ENCODE peak calls at places on chromosomes 13 and 19, in four cellular contexts. H is GM12878, C is K562, Q is SK-N-SH. T is an unnamed sample.

GRCh38 chr19:16575861-16576689 is 3.9 kb upstream of the SLC35E1 start:
- DNase-seq in Q (no peak), C (no peak), H (no peak), T (no peak)

GRCh38 chr13:99265162-99265822 is 7.1 kb upstream of the GPR18 start:
- DNase-seq in H (no peak), C (no peak), Q (no peak), T (no peak)

GRCh38 chr13:30204564-30204963 is 102.8 kb downstream of the KATNAL1 start:
- DNase-seq in Q (no peak), H (no peak), C (no peak), T (no peak)

GRCh38 chr13:66036024-66036614 is 1194.0 kb downstream of the PCDH9 start:
- DNase-seq in Q (no peak), H (no peak), C (no peak), T (no peak)

GRCh38 chr19:38513762-38514167 is 80.3 kb downstream of the RYR1 start:
- DNase-seq in C (no peak), Q (no peak), H (no peak), T (no peak)

GRCh38 chr13:22498006-22498405 is 682.8 kb upstream of the SGCG start:
- DNase-seq in H (no peak), C (no peak), Q (no peak), T (no peak)

GRCh38 chr19:15400521-15401396 is 18.0 kb downstream of the AKAP8L start:
- DNase-seq in H (no peak), Q (no peak), C (no peak), T (no peak)

GRCh38 chr19:3500429-3501101 is at the start of gene DOHH:
- DNase-seq in Q (peak; percentile 96), H (peak; percentile 97), C (peak; percentile 95), T (peak; percentile 94)

GRCh38 chr19:41998246-41999020 is 4.4 kb upstream of the ATP1A3 start:
- DNase-seq in H (no peak), Q (peak; percentile 89), C (peak; percentile 77), T (peak; percentile 17)

GRCh38 chr13:29575098-29575497 is 20.4 kb downstream of the SLC7A1 start:
- DNase-seq in Q (no peak), H (no peak), C (no peak), T (no peak)

GRCh38 chr19:53868091-53868891 is 608 bp downstream of the MYADM start:
- DNase-seq in Q (peak; percentile 67), C (peak; percentile 59), H (no peak), T (peak; percentile 47)

GRCh38 chr13:39810091-39810877 is 154.8 kb downstream of the COG6 start:
- DNase-seq in H (no peak), C (no peak), Q (no peak), T (no peak)
- TF ChIP-seq MXI1 in H (no peak), C (no peak), Q (no peak), T (no peak)

GRCh38 chr13:46799139-46799538 is 2.2 kb upstream of the ESD start:
- DNase-seq in Q (no peak), H (no peak), C (no peak), T (peak; percentile 12)

GRCh38 chr13:46796515-46797467 is at the start of gene ESD:
- DNase-seq in C (peak; percentile 91), H (peak; percentile 61), Q (peak; percentile 94), T (peak; percentile 90)

GRCh38 chr13:46795321-46795720 is 1.6 kb downstream of the ESD start:
- DNase-seq in C (no peak), H (no peak), Q (no peak), T (no peak)

GRCh38 chr13:46797468-46798237 is 692 bp upstream of the ESD start:
- DNase-seq in H (no peak), Q (no peak), C (no peak), T (peak; percentile 36)

DNA sequence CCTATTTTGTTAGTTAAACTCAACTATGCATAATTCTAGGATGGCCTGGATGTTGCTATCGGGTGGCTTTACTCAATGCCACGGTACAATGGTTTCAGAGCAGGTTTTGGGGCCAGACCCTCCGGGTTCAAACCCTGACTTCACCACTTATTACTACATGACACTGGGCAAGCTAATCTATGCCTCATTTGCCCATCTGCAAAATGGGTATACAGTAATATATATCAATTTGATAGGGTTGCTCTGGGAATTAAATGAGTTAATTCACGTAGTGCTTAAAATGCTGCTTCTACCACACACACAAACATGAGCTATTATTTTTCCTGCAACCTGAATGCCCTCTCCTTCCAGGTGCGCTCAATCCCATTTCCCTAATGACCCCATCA is 839 bp downstream of the ESD start:
- DNase-seq in Q (no peak), H (no peak), C (no peak), T (no peak)
- H3K9ac ChIP-seq in Q (peak overlapping the region; percentile 92), H (peak overlapping the region; percentile 95), C (peak overlapping the region; percentile 99), T (peak overlapping the region; percentile 92)

DNA sequence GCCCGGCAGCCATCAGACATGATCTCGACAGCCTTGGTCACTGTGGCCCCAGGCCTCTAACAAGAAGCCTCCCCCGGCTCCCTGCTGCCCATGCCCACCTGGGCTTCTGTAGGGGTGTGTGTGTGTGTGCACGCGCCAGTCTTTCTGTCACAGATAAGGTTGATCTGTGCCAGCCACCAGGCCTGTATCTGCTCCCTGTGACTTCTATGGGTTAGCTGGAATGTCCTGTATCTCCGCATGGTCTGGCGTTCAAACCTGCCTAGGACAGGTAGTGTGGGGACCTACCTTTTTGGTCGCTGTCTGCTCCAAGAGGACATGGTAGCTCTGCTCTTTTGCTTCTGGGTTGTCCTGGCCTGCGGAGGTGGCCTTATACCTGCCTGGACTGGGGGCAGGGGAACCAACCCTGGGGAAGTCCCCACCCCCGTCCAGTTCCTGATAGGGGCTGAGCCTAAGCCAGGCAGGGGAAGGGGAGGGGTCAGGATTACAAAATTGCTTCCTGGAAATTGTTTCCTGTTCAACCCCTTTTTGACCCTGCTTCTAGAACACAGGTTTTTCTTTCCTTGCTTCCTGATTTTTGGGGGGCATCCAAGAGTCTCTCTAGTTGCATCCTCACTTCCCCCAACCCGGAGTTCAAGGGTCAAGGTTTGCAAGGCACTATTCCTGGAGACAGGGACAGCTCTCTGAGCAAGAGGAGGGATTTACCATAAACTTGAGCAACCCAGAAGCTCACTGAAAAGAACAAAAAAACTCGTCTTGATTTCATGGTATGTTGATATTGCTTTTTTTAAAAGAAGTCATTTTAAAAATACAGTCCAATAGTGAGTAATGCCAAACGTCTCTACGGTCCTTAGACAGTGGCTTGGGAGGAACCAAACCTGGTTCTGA is at the start of gene LRG1:
- DNase-seq in Q (no peak), C (peak; percentile 88), H (peak; percentile 30), T (peak; percentile 86)
- TF ChIP-seq EP300 in Q (no peak), C (peak; percentile 64), H (no peak), T (peak; percentile 64)

DNA sequence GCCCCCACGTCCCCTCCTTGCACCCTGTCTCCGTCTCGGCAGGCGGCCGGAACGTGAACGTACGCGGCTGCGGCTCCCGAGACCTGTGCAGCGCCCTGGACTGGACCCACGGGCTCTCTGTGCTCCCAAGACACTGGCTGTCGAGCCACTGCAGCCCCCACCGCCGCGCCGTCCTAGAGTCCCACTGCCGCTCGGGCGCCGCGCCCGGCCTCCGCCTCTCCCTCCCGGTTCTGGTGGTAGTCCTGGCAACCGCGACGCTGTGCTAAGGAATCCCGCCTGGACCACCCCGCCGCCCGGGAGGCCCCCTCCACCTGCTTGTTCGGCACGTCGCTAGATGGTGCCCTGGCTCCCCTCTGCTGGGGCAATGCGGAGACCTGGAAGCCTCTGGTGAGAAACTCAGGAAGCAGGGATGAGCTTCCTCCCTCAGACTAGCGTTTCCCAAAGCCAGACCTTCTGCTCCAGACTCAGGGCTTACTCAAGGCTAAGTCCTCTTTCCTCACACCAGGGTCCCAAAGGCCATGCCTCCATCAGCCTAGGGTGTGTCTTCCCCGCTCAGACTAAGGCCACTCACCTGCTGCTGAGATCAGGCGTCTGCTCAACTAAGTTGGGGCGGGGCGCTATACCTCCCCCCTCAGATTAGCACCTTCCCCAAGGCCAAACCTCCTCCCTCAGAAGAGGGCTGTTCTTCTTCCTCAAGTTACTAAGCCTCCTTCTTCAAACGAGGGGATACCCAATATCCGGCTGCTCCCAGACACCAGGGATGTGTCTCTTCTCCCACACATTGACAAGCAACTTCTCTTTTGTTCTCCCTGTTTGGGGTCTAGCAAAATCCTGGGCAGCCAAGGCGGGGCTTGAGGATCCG is 16.1 kb upstream of the IRGC start:
- DNase-seq in Q (peak; percentile 63), H (no peak), C (no peak), T (no peak)
- TF ChIP-seq MXI1 in Q (no peak), H (no peak), C (no peak), T (no peak)

GRCh38 chr19:55175117-55175867 is 4.8 kb downstream of the SYT5 start:
- DNase-seq in Q (no peak), C (peak; percentile 94), H (no peak), T (no peak)

GRCh38 chr19:55176116-55176515 is 4.0 kb downstream of the SYT5 start:
- DNase-seq in H (no peak), Q (no peak), C (no peak), T (no peak)

GRCh38 chr19:55178781-55179569 is 1.1 kb downstream of the SYT5 start:
- DNase-seq in H (peak; percentile 40), Q (peak; percentile 97), C (peak; percentile 81), T (peak; percentile 34)

GRCh38 chr19:55181740-55182139 is 1.7 kb upstream of the SYT5 start:
- DNase-seq in C (no peak), H (no peak), Q (no peak), T (no peak)

DNA sequence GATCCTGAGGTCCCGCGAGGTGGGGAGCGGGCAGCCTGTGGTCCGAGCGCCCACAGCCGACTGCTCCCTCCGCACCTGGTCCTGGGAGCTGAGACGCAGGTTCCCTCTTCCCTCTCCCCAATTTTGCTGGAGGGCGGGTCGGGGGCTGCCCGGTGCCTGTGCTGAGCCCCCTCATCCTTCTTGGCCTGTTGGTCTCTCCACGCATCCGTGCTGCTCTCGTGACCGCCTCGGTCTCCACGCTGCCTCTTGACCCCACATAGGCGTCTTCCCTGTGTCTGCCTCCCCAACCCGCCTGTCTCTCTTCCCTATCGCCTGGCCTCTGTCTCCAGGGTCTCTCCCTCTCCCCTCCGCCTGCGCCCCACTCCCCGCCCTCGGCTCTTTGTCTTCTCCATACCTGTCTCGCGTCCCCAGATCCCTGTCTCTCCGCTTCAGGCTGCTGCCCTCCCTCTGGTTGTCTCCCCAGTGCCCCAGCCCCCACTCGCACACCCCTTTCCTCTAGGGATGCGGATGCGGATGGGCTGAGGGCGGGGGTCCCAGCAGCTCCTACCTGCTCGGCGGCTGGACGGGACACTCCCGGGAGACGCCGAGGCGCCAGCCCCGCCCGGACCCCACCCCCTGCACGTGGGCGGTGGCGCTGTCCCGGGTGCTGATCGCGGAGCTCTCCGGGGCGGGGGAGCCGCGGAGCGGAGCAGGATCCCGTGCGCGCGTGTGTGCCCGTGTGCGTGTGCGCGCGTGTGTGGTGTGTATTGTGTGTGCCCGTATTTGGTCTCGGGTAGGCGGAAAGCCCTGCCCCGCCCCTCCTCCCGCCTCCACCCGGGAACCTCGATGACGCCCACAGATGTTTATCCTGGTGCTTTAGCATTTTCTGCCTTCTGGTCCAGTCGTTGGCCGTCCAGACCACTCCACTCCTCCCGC is at the start of gene SYT5:
- DNase-seq in C (peak; percentile 93), H (no peak), Q (peak; percentile 86), T (no peak)
- H3K9ac ChIP-seq in C (peak within 1 kb of the TSS; percentile 63), H (no peak within 1 kb of the TSS), Q (peak within 1 kb of the TSS; percentile 53), T (no peak within 1 kb of the TSS)

GRCh38 chr19:49287141-49287540 is 37.9 kb downstream of the SLC6A16 start:
- DNase-seq in C (no peak), H (no peak), Q (no peak), T (no peak)
- TF ChIP-seq EP300 in C (no peak), H (no peak), Q (no peak), T (no peak)

GRCh38 chr19:48512504-48513288 is 1.1 kb upstream of the LMTK3 start:
- DNase-seq in H (no peak), Q (no peak), C (no peak), T (no peak)

GRCh38 chr19:48514123-48514458 is 2.5 kb upstream of the LMTK3 start:
- DNase-seq in H (no peak), C (no peak), Q (no peak), T (no peak)

GRCh38 chr19:48511321-48511731 is 309 bp downstream of the LMTK3 start:
- DNase-seq in Q (no peak), C (no peak), H (no peak), T (no peak)

GRCh38 chr19:48511800-48512503 is at the start of gene LMTK3:
- DNase-seq in H (no peak), Q (peak; percentile 97), C (peak; percentile 75), T (no peak)

GRCh38 chr19:48513289-48514122 is 1.9 kb upstream of the LMTK3 start:
- DNase-seq in C (peak; percentile 67), Q (peak; percentile 86), H (no peak), T (peak; percentile 58)
- TF ChIP-seq MXI1 in C (no peak), Q (peak; percentile 12), H (no peak), T (no peak)

T was measured in HepG2.